ENCODE peak calls at places on chromosomes 6 and 20, in six cellular contexts. S is Peyer's patch, V is dorsolateral prefrontal cortex, G is AG04449, Z is foreskin fibroblast, Q is fibroblast of mammary gland. K is an unnamed sample.

GRCh38 chr6:96721227-96721626 is 116.0 kb downstream of the GPR63 start:
- DNase-seq in Z (no peak), G (no peak), S (no peak), Q (peak), V (no peak), K (no peak)

GRCh38 chr6:95768539-95768938 is 191.2 kb downstream of the MANEA start:
- DNase-seq in Q (no peak), G (no peak), V (no peak), Z (no peak), S (no peak), K (no peak)

GRCh38 chr6:144264270-144265060 is 20.7 kb upstream of the UTRN start:
- DNase-seq in V (no peak), Q (peak), S (no peak), Z (peak), G (peak), K (peak)

GRCh38 chr6:42507901-42508300 is 55.9 kb upstream of the UBR2 start:
- DNase-seq in Z (no peak), V (no peak), Q (peak), G (peak), S (no peak), K (no peak)

GRCh38 chr20:63886054-63886419 is 8.9 kb upstream of the DNAJC5 start:
- DNase-seq in Z (no peak), Q (no peak), V (no peak), G (no peak), S (no peak), K (no peak)

GRCh38 chr20:1509237-1509636 is 18.0 kb upstream of the SIRPB2 start:
- DNase-seq in S (no peak), Z (no peak), Q (peak), G (no peak), V (peak), K (no peak)

GRCh38 chr20:17759449-17759848 is 59.7 kb downstream of the BANF2 start:
- DNase-seq in G (no peak), Z (no peak), V (no peak), S (no peak), Q (no peak), K (no peak)

GRCh38 chr6:25447570-25447929 is 168.4 kb downstream of the CARMIL1 start:
- DNase-seq in G (no peak), S (no peak), Z (no peak), V (no peak), Q (no peak), K (no peak)

GRCh38 chr6:156779206-156780116 is 2.3 kb downstream of the ARID1B start:
- DNase-seq in S (peak), Q (no peak), G (no peak), Z (no peak), V (no peak), K (no peak)

GRCh38 chr6:136137008-136137689 is 113.0 kb downstream of the MTFR2 start:
- DNase-seq in V (no peak), G (no peak), Q (no peak), S (no peak), Z (no peak), K (no peak)

GRCh38 chr6:170473801-170474200 is 79.3 kb downstream of the PSMB1 start:
- DNase-seq in Z (no peak), Q (no peak), S (no peak), V (no peak), G (no peak), K (no peak)

GRCh38 chr20:36085686-36086267 is 68.8 kb upstream of the EPB41L1 start:
- DNase-seq in V (no peak), Q (peak), G (no peak), S (peak), Z (no peak), K (peak)

GRCh38 chr6:34679552-34680255 is 16.9 kb downstream of the ILRUN start:
- DNase-seq in Z (no peak), G (no peak), V (no peak), Q (peak), S (no peak), K (no peak)

GRCh38 chr6:135062735-135063134 is 8.1 kb upstream of the HBS1L start:
- DNase-seq in V (no peak), Q (no peak), G (no peak), Z (no peak), S (no peak), K (no peak)

GRCh38 chr20:3000852-3001523 is 42.4 kb upstream of the GNRH2 start:
- DNase-seq in Q (peak), G (peak), S (no peak), V (no peak), Z (peak), K (peak)

GRCh38 chr20:53707341-53708102 is 113.9 kb upstream of the ZNF217 start:
- DNase-seq in G (no peak), V (no peak), Z (peak), S (no peak), Q (peak), K (no peak)

GRCh38 chr6:125789167-125789566 is 1.6 kb upstream of the NCOA7 start:
- DNase-seq in Z (no peak), G (no peak), S (no peak), Q (no peak), V (no peak), K (no peak)

GRCh38 chr20:25858495-25859425 is 162.1 kb upstream of the ZNF337 start:
- DNase-seq in V (no peak), G (no peak), Z (no peak), Q (no peak), S (no peak), K (no peak)

GRCh38 chr6:123393333-123393732 is 243.4 kb downstream of the TRDN start:
- DNase-seq in V (no peak), G (no peak), Z (no peak), Q (peak), S (no peak), K (no peak)

GRCh38 chr20:9119776-9120175 is 50.9 kb downstream of the PLCB4 start:
- DNase-seq in V (peak), S (no peak), Q (no peak), Z (no peak), G (no peak), K (no peak)

GRCh38 chr6:151154418-151154817 is 85.3 kb upstream of the AKAP12 start:
- DNase-seq in Z (no peak), Q (peak), S (no peak), G (no peak), V (no peak), K (no peak)

GRCh38 chr6:43076093-43076927 is at the start of gene PTK7:
- DNase-seq in G (no peak), Z (peak), V (no peak), Q (peak), S (peak), K (no peak)

GRCh38 chr20:62736026-62736406 is 27.4 kb downstream of the NTSR1 start:
- DNase-seq in Z (no peak), G (no peak), Q (no peak), V (no peak), S (peak), K (no peak)

GRCh38 chr6:10838794-10839333 is 525 bp upstream of the MAK start:
- DNase-seq in S (no peak), Q (no peak), Z (no peak), G (no peak), V (no peak), K (peak)

GRCh38 chr20:32599783-32600340 is 14.7 kb upstream of the NOL4L start:
- DNase-seq in S (no peak), G (no peak), V (no peak), Q (no peak), Z (peak), K (no peak)

GRCh38 chr20:43409041-43409913 is 48.4 kb upstream of the SRSF6 start:
- DNase-seq in S (no peak), Q (peak), V (no peak), Z (peak), G (no peak), K (peak)

GRCh38 chr6:163496205-163496604 is 81.7 kb downstream of the QKI start:
- DNase-seq in G (no peak), Z (no peak), S (no peak), Q (no peak), V (no peak), K (no peak)

GRCh38 chr6:163500105-163500504 is 85.6 kb downstream of the QKI start:
- DNase-seq in Q (no peak), G (no peak), Z (no peak), S (no peak), V (no peak), K (no peak)

GRCh38 chr6:163501440-163501839 is 86.9 kb downstream of the QKI start:
- DNase-seq in Q (no peak), V (no peak), G (no peak), S (no peak), Z (no peak), K (no peak)

GRCh38 chr6:163504984-163505640 is 90.6 kb downstream of the QKI start:
- DNase-seq in Q (no peak), Z (no peak), G (no peak), S (no peak), V (no peak), K (no peak)

DNA sequence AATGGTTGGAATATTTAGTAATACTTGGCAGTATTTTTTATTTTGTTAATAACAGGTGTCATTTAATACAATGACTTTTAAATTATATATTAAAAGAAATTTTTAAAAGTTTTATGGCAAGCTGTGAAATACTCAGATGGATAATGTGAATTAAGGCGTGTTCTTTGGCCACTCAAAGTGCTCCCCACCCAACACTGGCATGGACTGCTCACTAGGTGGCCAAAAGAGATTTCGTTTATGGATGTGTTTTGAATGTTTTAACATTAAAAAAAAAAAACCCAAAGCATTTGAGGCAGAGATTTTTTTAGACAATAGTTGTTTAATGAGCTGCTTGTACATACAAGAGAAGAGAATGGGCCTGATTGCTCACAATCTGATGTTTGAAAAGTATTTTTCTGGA is 86.5 kb downstream of the QKI start:
- DNase-seq in Z (no peak), G (no peak), S (no peak), Q (no peak), V (no peak), K (no peak)
- TF ChIP-seq CTCF in Z (no peak), G (no peak), S (no peak), Q (peak), V (peak), K (no peak)

DNA sequence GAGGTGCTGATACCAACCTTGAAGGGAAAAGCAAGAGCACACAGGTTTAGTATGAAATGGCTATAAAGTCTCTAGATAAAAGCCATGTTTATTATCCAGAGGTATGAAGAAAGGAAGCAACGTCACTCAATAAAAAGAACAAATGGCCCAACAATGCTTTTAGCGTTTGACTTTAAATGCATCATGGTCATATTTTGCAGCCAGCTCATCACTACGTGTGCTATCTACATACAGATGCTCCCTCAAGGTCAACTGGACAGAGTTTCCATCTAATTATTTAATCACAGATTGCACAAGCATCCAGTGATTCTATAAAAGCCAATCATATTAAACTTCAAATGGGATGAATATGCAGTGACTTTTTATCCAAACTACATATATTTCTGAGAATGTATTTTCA is 127.6 kb upstream of the SYNDIG1 start:
- DNase-seq in Z (peak), V (no peak), Q (peak), G (no peak), S (no peak), K (no peak)
- H3K4me3 ChIP-seq in Z (no peak), V (no peak), Q (no peak), G (no peak), S (no peak), K (no peak)

GRCh38 chr6:44778513-44778912 is 391.0 kb downstream of the CDC5L start:
- DNase-seq in G (no peak), S (no peak), Q (no peak), Z (no peak), V (no peak), K (no peak)
- TF ChIP-seq CTCF in G (no peak), S (no peak), Q (no peak), Z (no peak), V (no peak), K (peak)

GRCh38 chr6:1701668-1702353 is 92.1 kb downstream of the FOXC1 start:
- DNase-seq in Z (peak), V (no peak), Q (peak), S (no peak), G (peak), K (peak)
- H3K4me3 ChIP-seq in Z (no peak), V (no peak), Q (peak), S (no peak), G (peak), K (no peak)

DNA sequence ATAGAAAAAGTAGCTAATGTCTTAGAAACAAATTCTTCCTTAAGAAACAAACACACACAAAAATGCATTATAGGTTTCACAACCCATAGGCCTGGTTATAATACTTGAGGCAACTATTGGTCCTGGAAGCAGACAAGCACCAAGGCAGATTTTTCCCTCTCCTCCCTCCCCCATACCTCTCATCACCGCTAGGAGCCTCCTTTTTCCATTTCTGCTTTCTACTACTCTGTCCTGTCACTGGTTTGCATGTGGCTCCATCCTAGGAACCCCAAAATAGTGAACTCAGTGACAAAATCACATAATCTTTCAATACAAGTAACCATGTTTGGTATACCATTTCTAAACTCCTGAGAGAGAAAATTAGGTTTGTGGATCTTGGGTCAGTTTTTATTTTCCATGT is 66.1 kb downstream of the HMGCLL1 start:
- DNase-seq in Z (no peak), S (no peak), Q (no peak), V (no peak), G (no peak), K (no peak)
- TF ChIP-seq CTCF in Z (no peak), S (no peak), Q (no peak), V (no peak), G (no peak), K (peak)

GRCh38 chr6:82246370-82246769 is 1.2 kb downstream of the IBTK start:
- DNase-seq in V (no peak), Z (no peak), G (no peak), Q (no peak), S (no peak), K (no peak)
- H3K4me3 ChIP-seq in V (peak), Z (peak), G (peak), Q (peak), S (peak), K (peak)

GRCh38 chr20:38386852-38387251 is 40.6 kb downstream of the LBP start:
- DNase-seq in Q (no peak), G (no peak), Z (no peak), V (no peak), S (no peak), K (no peak)

GRCh38 chr20:38392356-38392755 is 42.8 kb downstream of the SNHG17 start:
- DNase-seq in V (no peak), G (no peak), Q (no peak), S (no peak), Z (no peak), K (no peak)

GRCh38 chr20:38383147-38383546 is 36.9 kb downstream of the LBP start:
- DNase-seq in Q (no peak), G (no peak), Z (no peak), V (no peak), S (no peak), K (no peak)

GRCh38 chr20:38386004-38386403 is 39.7 kb downstream of the LBP start:
- DNase-seq in G (no peak), V (no peak), Q (no peak), Z (no peak), S (no peak), K (no peak)

DNA sequence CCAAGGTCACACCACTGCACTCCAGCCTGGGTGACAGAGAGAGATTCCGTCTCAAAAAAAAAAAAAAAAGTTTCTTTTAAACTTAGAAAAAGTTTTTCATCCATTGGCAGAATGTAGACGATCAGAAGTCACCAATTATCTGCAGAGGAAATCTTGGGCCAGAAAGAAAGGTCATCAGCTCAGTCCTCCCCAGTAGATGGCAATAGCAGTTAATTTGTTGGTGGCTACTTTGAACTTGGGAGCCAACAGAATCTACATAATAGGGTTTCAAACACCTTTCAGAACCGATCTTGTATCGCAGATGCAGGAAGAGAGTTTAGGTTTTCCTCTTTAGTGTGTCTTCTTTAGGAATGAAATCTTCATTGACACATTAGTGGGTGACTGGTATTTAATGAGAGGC is 41.7 kb downstream of the LBP start:
- DNase-seq in G (no peak), Z (no peak), V (no peak), S (no peak), Q (no peak), K (no peak)
- TF ChIP-seq CTCF in G (no peak), Z (no peak), V (no peak), S (no peak), Q (peak), K (peak)

K was measured in epithelial cell of proximal tubule.